ENCODE peak calls at places on chromosomes 5 and 9, in four cellular contexts. B is choroid plexus epithelial cell, W is kidney, I is astrocyte of the spinal cord. H is an unnamed sample.

GRCh38 chr5:27815061-27815460 is 776.7 kb upstream of the CDH9 start:
- DNase-seq in B (peak), W (no peak), I (no peak), H (no peak)

GRCh38 chr9:133048595-133048994 is 13.2 kb upstream of the CEL start:
- DNase-seq in B (peak), W (no peak), I (no peak), H (no peak)

GRCh38 chr5:72599519-72600400 is 92.5 kb upstream of the ZNF366 start:
- DNase-seq in B (peak), W (no peak), I (peak), H (no peak)

GRCh38 chr5:93736284-93736683 is 5.1 kb downstream of the POU5F2 start:
- DNase-seq in B (peak), W (no peak), I (no peak), H (no peak)

GRCh38 chr9:98607152-98607551 is 101.6 kb downstream of the GABBR2 start:
- DNase-seq in B (peak), W (no peak), I (no peak), H (no peak)

GRCh38 chr5:52041843-52042242 is 658.6 kb downstream of the ISL1 start:
- DNase-seq in B (no peak), W (no peak), I (no peak), H (no peak)

GRCh38 chr5:178430187-178431062 is 159.8 kb downstream of the COL23A1 start:
- DNase-seq in B (no peak), W (no peak), I (no peak), H (no peak)

GRCh38 chr5:116456036-116456435 is 118.6 kb downstream of the SEMA6A start:
- DNase-seq in B (no peak), W (no peak), I (no peak), H (no peak)

GRCh38 chr5:81854915-81855314 is 104.0 kb upstream of the SSBP2 start:
- DNase-seq in B (no peak), W (no peak), I (no peak), H (no peak)

DNA sequence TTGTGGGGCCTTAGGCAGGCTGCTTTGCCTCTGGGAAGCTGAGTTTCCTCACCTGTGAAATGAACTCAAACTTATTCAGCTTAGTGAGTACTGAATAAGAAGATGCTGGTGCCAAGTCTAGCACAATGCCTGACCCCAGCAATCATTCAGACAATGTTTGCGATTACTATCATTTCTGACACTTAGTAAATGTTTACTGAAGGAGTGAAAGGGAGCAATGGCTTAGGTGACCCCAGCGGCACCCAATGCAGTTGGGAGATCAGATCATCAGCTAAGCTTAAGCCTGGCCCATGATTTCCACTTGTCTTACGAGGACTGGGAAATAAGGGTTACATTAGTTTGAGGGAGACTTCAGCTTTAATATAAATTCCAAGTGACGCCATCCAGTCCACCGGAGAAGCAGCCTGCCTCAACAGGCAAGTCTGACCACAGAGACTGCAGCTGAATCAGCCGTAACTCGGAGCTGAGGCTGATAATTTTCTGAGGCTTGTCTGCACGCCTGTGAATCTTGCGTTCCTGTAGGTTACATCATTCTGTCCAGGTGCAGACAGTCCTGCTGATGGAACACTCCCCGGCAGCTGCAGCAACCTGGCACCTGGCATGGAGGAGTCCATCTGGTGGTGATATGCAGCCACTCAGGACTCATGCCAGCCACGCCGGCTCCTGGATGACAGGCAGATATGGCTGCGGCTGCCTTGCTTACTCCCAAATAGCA is 34.8 kb upstream of the FGF1 start:
- DNase-seq in B (no peak), W (no peak), I (no peak), H (no peak)
- TF ChIP-seq CTCF in B (no peak), W (no peak), I (no peak), H (no peak)

GRCh38 chr9:97284798-97285197 is 22.7 kb upstream of the CCDC180 start:
- DNase-seq in B (no peak), W (no peak), I (no peak), H (no peak)
- TF ChIP-seq CTCF in B (no peak), W (no peak), I (no peak), H (peak)

DNA sequence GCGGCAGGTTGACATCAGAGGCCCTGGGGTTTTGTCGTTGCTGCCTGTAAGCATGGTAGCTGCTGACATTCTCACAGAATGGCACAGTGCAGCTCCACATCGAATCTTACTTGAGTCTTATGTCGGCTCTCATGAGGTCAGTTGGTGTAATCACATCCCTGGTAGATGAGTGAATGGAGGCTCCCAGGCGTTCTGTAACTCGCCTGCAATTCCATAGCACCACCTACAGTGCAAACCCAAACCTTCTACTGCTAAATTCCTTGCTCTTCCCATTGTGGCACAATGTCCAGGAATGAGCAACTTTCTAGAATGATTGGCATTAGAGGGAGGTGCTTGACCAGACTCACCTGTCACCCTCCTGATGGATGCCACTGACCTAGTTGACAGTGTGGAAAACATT is 578.4 kb downstream of the CCDC171 start:
- DNase-seq in B (peak), W (no peak), I (peak), H (no peak)
- TF ChIP-seq CTCF in B (peak), W (peak), I (peak), H (peak)

DNA sequence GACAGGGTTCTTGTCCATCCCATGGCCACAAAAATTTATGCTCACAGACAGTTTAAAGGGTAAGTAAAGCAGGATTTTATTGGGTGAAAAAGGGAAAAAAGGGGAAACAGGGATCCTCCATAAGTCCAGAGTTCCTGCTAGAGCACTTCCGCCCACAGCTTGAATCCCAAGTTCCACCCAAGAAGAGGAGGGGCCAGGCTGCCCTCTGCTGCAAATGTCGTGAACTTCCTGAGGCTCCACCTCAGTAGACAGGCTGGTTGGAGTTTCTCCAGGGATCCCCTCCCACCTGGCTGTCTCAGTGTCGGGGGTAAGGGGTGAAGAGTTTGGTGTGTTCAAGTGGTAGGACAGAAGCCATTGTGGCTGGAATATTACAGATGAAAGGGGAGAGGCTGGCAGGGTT is 275.0 kb upstream of the SGCD start:
- DNase-seq in B (no peak), W (no peak), I (no peak), H (no peak)
- TF ChIP-seq CTCF in B (no peak), W (no peak), I (no peak), H (no peak)

GRCh38 chr5:157434096-157434495 is 25.9 kb upstream of the NIPAL4 start:
- DNase-seq in B (no peak), W (no peak), I (no peak), H (no peak)

GRCh38 chr5:157431544-157432200 is 28.3 kb upstream of the NIPAL4 start:
- DNase-seq in B (peak), W (no peak), I (peak), H (no peak)
- TF ChIP-seq CTCF in B (peak), W (peak), I (peak), H (peak)

DNA sequence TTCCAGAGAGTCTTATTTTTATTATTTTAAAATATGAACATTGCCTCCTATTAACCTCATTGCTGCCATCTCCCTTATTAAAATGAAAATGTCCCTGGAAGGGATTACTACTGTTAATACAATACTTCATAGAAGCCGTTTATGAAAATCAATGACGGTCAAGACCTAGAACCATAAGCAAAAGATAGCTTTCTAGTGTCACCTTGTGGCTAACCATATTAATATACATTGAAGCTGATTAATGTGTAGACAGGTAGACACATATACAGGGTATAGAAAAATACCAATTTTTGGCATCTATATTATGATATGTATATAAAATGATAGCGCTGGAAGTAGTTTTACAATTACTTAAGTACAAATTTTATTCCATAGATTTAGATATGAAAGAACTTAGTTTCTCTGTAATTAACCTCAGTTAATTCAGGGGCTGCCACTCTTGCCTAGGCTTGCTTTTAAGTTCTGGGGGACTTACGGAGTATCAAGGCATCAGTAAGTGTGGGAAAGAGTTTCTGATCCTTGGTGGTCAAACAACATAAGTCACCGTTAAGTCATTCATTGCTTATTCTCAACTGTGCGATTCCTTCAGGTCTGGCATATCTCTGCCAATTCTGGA is 2.5 kb upstream of the YTHDC2 start:
- DNase-seq in B (peak), W (no peak), I (peak), H (no peak)
- TF ChIP-seq CTCF in B (peak), W (no peak), I (peak), H (peak)

GRCh38 chr5:176619569-176620332 is 9.8 kb upstream of the GPRIN1 start:
- DNase-seq in B (no peak), W (peak), I (no peak), H (no peak)
- TF ChIP-seq CTCF in B (no peak), W (no peak), I (no peak), H (peak)